ENCODE peak calls at places on chromosome 7, in six cellular contexts. A is cardiac muscle cell, R is bronchial epithelial cell, L is brain microvascular endothelial cell, N is kidney, B is neural crest cell. I is an unnamed sample.
A peak's percentile ranks its signal among the peaks of the same experiment; 100 is the strongest.

GRCh38 chr7:70189776-70190175 is 591.5 kb downstream of the AUTS2 start:
- DNase-seq in R (no peak), A (no peak), B (no peak), N (no peak), L (no peak), I (no peak)

GRCh38 chr7:92847305-92847704 is 10.9 kb upstream of the CDK6 start:
- DNase-seq in B (no peak), L (no peak), N (no peak), R (no peak), A (no peak), I (no peak)

GRCh38 chr7:48111596-48111995 is 22.5 kb downstream of the UPP1 start:
- DNase-seq in B (no peak), A (no peak), N (no peak), R (no peak), L (no peak), I (no peak)

GRCh38 chr7:44796034-44796503 is 412 bp upstream of the PPIA start:
- DNase-seq in N (no peak), B (no peak), L (no peak), A (peak; percentile 53), R (peak; percentile 45), I (no peak)

GRCh38 chr7:84231157-84231556 is 36.6 kb upstream of the SEMA3A start:
- DNase-seq in A (no peak), B (no peak), L (peak; percentile 22), N (no peak), R (peak; percentile 63), I (no peak)

GRCh38 chr7:103811997-103812396 is 177.5 kb downstream of the RELN start:
- DNase-seq in A (no peak), L (no peak), B (no peak), N (no peak), R (no peak), I (no peak)

GRCh38 chr7:70498232-70498631 is 633.7 kb upstream of the GALNT17 start:
- DNase-seq in N (no peak), R (peak; percentile 93), A (no peak), B (no peak), L (no peak), I (no peak)

GRCh38 chr7:17374654-17375053 is 76.2 kb downstream of the AHR start:
- DNase-seq in N (no peak), R (no peak), A (no peak), L (no peak), B (no peak), I (no peak)

GRCh38 chr7:2312272-2312929 is 1.8 kb downstream of the SNX8 start:
- DNase-seq in R (no peak), L (no peak), B (no peak), N (peak; percentile 39), A (no peak), I (peak; percentile 33)

GRCh38 chr7:149232362-149232761 is 7.1 kb upstream of the ZNF212 start:
- DNase-seq in L (no peak), R (no peak), B (no peak), N (no peak), A (no peak), I (no peak)

GRCh38 chr7:99386584-99387238 is 12.2 kb downstream of the ARPC1B start:
- DNase-seq in N (peak; percentile 41), A (peak; percentile 59), L (no peak), R (no peak), B (no peak), I (no peak)

GRCh38 chr7:98163704-98164478 is 47.3 kb upstream of the BHLHA15 start:
- DNase-seq in L (peak; percentile 33), N (no peak), R (peak; percentile 77), B (no peak), A (peak; percentile 30), I (no peak)

GRCh38 chr7:149422065-149422913 is 38.6 kb downstream of the ZNF777 start:
- DNase-seq in L (peak; percentile 27), N (peak; percentile 86), A (peak; percentile 83), R (peak; percentile 41), B (peak; percentile 46), I (peak; percentile 79)

GRCh38 chr7:74000489-74001149 is 27.4 kb upstream of the ELN start:
- DNase-seq in B (no peak), R (no peak), L (no peak), A (no peak), N (no peak), I (no peak)

GRCh38 chr7:44398953-44399574 is 73.7 kb upstream of the CAMK2B start:
- DNase-seq in R (no peak), B (no peak), N (no peak), A (no peak), L (no peak), I (no peak)

GRCh38 chr7:138711007-138711406 is 9.8 kb upstream of the SVOPL start:
- DNase-seq in L (no peak), N (no peak), R (no peak), A (no peak), B (no peak), I (no peak)

GRCh38 chr7:102463841-102464576 is 654 bp downstream of the ALKBH4 start:
- DNase-seq in B (no peak), A (peak; percentile 25), N (no peak), L (peak; percentile 14), R (no peak), I (no peak)

GRCh38 chr7:119572132-119572531 is 700.8 kb upstream of the KCND2 start:
- DNase-seq in L (no peak), A (no peak), N (peak; percentile 37), R (no peak), B (no peak), I (no peak)

GRCh38 chr7:151167197-151167911 is at the start of gene GBX1:
- DNase-seq in R (no peak), B (peak; percentile 41), L (no peak), N (no peak), A (no peak), I (no peak)

GRCh38 chr7:83934118-83934734 is 260.4 kb downstream of the SEMA3A start:
- DNase-seq in A (no peak), B (no peak), R (peak; percentile 12), L (no peak), N (no peak), I (no peak)

GRCh38 chr7:22723171-22723601 is 3.8 kb upstream of the IL6 start:
- DNase-seq in L (peak; percentile 39), R (no peak), B (no peak), N (peak; percentile 86), A (peak; percentile 55), I (no peak)

GRCh38 chr7:20959281-20959680 is 172.6 kb upstream of the SP8 start:
- DNase-seq in L (no peak), A (no peak), R (peak; percentile 73), N (no peak), B (no peak), I (no peak)

GRCh38 chr7:36473454-36474282 is 84.0 kb downstream of the ANLN start:
- DNase-seq in R (peak; percentile 79), A (peak; percentile 48), L (no peak), N (no peak), B (peak; percentile 63), I (no peak)

GRCh38 chr7:525740-526139 is 6.1 kb upstream of the PDGFA start:
- DNase-seq in L (no peak), N (no peak), R (no peak), A (no peak), B (no peak), I (no peak)

GRCh38 chr7:81234896-81235295 is 316.0 kb upstream of the SEMA3C start:
- DNase-seq in R (peak; percentile 55), N (no peak), A (peak; percentile 47), L (no peak), B (no peak), I (no peak)

GRCh38 chr7:74655324-74655723 is 2.2 kb upstream of the GTF2I start:
- DNase-seq in A (no peak), B (no peak), N (no peak), L (no peak), R (peak; percentile 31), I (no peak)

GRCh38 chr7:11457419-11457818 is 374.6 kb downstream of the THSD7A start:
- DNase-seq in A (no peak), B (no peak), R (no peak), L (no peak), N (no peak), I (no peak)

GRCh38 chr7:98077762-98078161 is 28.9 kb upstream of the LMTK2 start:
- DNase-seq in N (no peak), L (no peak), R (no peak), B (no peak), A (no peak), I (no peak)

GRCh38 chr7:11489280-11489679 is 342.7 kb downstream of the THSD7A start:
- DNase-seq in L (no peak), A (no peak), R (no peak), N (no peak), B (no peak), I (no peak)

GRCh38 chr7:27143022-27143949 is at the start of gene HOXA5:
- DNase-seq in B (peak; percentile 64), N (peak; percentile 95), R (peak; percentile 9), A (peak; percentile 40), L (no peak), I (no peak)

GRCh38 chr7:876972-877311 is 588 bp downstream of the GET4 start:
- DNase-seq in B (no peak), N (peak; percentile 90), R (no peak), L (no peak), A (peak; percentile 21), I (no peak)

GRCh38 chr7:25567430-25567829 is 339.1 kb upstream of the NPVF start:
- DNase-seq in R (no peak), A (no peak), N (no peak), L (no peak), B (no peak), I (no peak)
- TF ChIP-seq CTCF in R (no peak), A (no peak), N (no peak), L (no peak), B (no peak), I (no peak)

GRCh38 chr7:131935180-131935579 is 378.8 kb upstream of the PODXL start:
- DNase-seq in A (no peak), L (no peak), N (no peak), R (no peak), B (no peak), I (no peak)

GRCh38 chr7:131933890-131934289 is 377.5 kb upstream of the PODXL start:
- DNase-seq in L (no peak), A (no peak), N (no peak), R (peak; percentile 21), B (no peak), I (no peak)

GRCh38 chr7:131934452-131934851 is 378.0 kb upstream of the PODXL start:
- DNase-seq in L (no peak), A (no peak), N (no peak), R (no peak), B (no peak), I (no peak)

GRCh38 chr7:131931368-131931767 is 374.9 kb upstream of the PODXL start:
- DNase-seq in A (no peak), L (no peak), R (peak; percentile 26), N (no peak), B (no peak), I (no peak)

GRCh38 chr7:131932271-131932670 is 375.8 kb upstream of the PODXL start:
- DNase-seq in B (no peak), L (no peak), R (no peak), A (no peak), N (no peak), I (no peak)
- TF ChIP-seq CTCF in B (no peak), L (peak; percentile 4), R (no peak), A (no peak), N (no peak), I (no peak)

GRCh38 chr7:4479367-4480039 is 202.6 kb upstream of the FOXK1 start:
- DNase-seq in A (peak; percentile 15), L (peak; percentile 63), B (peak; percentile 36), R (peak; percentile 44), N (no peak), I (no peak)
- TF ChIP-seq CTCF in A (peak; percentile 10), L (peak; percentile 61), B (peak; percentile 73), R (peak; percentile 37), N (peak; percentile 25), I (no peak)

GRCh38 chr7:158732483-158733219 is 28.0 kb upstream of the NCAPG2 start:
- DNase-seq in R (no peak), L (no peak), N (no peak), A (no peak), B (no peak), I (no peak)
- TF ChIP-seq CTCF in R (no peak), L (no peak), N (no peak), A (no peak), B (peak; percentile 28), I (no peak)